ENCODE peak calls at places on chromosomes 7 and 10, in nine cellular contexts. Z is GM04503; D is left ventricle myocardium inferior; H is stimulated activated CD4-positive, alpha-beta T cell treated with anti-CD3 and anti-CD28 coated beads, Interleukin-1b, Interleukin-23, amount 100 ng/mL, for 1 hour; S is chondrocyte; Q is iPS-NIHi11; J is hippocampal formation; Y is nucleus accumbens; A is COR-L47. P is an unnamed sample.

GRCh38 chr7:142371586-142372377 is 113.9 kb upstream of the PRSS58 start:
- DNase-seq in J (no peak), H (no peak), D (no peak), Q (no peak), Z (no peak), S (no peak), A (no peak), Y (no peak), P (no peak)

GRCh38 chr10:52128056-52128683 is 185.9 kb upstream of the DKK1 start:
- DNase-seq in D (no peak), J (no peak), Q (peak), S (no peak), H (no peak), Y (no peak), A (no peak), Z (no peak), P (no peak)

GRCh38 chr7:49803812-49804211 is 30.4 kb downstream of the VWC2 start:
- DNase-seq in D (no peak), Y (no peak), J (no peak), S (no peak), H (no peak), A (no peak), Z (no peak), Q (no peak), P (no peak)

GRCh38 chr10:70885485-70885884 is 2.9 kb downstream of the PCBD1 start:
- DNase-seq in A (no peak), Y (no peak), D (no peak), Z (no peak), S (no peak), Q (no peak), H (no peak), J (no peak), P (no peak)

GRCh38 chr10:72309290-72310240 is 35.8 kb downstream of the DDIT4 start:
- DNase-seq in A (no peak), Y (peak), S (no peak), Z (no peak), J (peak), Q (no peak), H (no peak), D (peak), P (no peak)

GRCh38 chr7:26457702-26458327 is 166.2 kb downstream of the SNX10 start:
- DNase-seq in D (no peak), A (no peak), J (no peak), S (no peak), Z (no peak), H (no peak), Y (no peak), Q (no peak), P (no peak)

GRCh38 chr10:129877773-129878371 is 86.2 kb downstream of the EBF3 start:
- DNase-seq in J (no peak), Y (no peak), Q (peak), A (no peak), D (no peak), S (no peak), Z (no peak), H (no peak), P (no peak)

GRCh38 chr10:16612148-16612742 is 90.6 kb upstream of the C1QL3 start:
- DNase-seq in J (no peak), Z (no peak), D (no peak), H (no peak), Y (no peak), Q (peak), A (no peak), S (no peak), P (no peak)

GRCh38 chr10:73414230-73414981 is 548 bp upstream of the ANXA7 start:
- DNase-seq in Q (no peak), Z (no peak), S (no peak), J (no peak), A (no peak), H (no peak), Y (no peak), D (no peak), P (no peak)

GRCh38 chr10:63206997-63207952 is 74.1 kb downstream of the NRBF2 start:
- DNase-seq in J (peak), A (peak), H (no peak), Q (no peak), D (no peak), Z (peak), S (no peak), Y (peak), P (no peak)

GRCh38 chr10:18164093-18164492 is 23.9 kb downstream of the CACNB2 start:
- DNase-seq in J (no peak), Y (no peak), Z (no peak), A (no peak), H (no peak), D (no peak), Q (no peak), S (no peak), P (no peak)

GRCh38 chr10:42645103-42645502 is 6.7 kb upstream of the ZNF33B start:
- DNase-seq in S (no peak), A (no peak), J (no peak), D (no peak), Z (no peak), Q (no peak), H (no peak), Y (no peak), P (no peak)

GRCh38 chr7:140196361-140197217 is 19.8 kb upstream of the KDM7A start:
- DNase-seq in Q (no peak), D (no peak), H (no peak), Z (no peak), A (no peak), S (no peak), J (no peak), Y (no peak), P (no peak)

GRCh38 chr10:78456649-78457400 is 423.2 kb downstream of the RPS24 start:
- DNase-seq in H (no peak), Y (no peak), Z (no peak), A (no peak), D (no peak), S (no peak), Q (no peak), J (no peak), P (no peak)

GRCh38 chr10:100858258-100858657 is 54.5 kb upstream of the SLF2 start:
- DNase-seq in A (no peak), Z (no peak), D (no peak), Q (no peak), J (no peak), Y (no peak), H (no peak), S (no peak), P (no peak)

GRCh38 chr10:6009961-6010360 is 32.6 kb upstream of the IL15RA start:
- DNase-seq in A (no peak), J (no peak), Q (no peak), Z (peak), S (no peak), D (no peak), Y (no peak), H (no peak), P (no peak)

GRCh38 chr7:2972531-2973161 is 71.0 kb downstream of the CARD11 start:
- DNase-seq in H (no peak), J (no peak), A (no peak), Z (no peak), S (peak), Y (no peak), Q (no peak), D (no peak), P (no peak)

GRCh38 chr10:78529262-78529661 is 495.6 kb downstream of the RPS24 start:
- DNase-seq in A (no peak), S (no peak), D (no peak), Y (no peak), Q (no peak), H (no peak), J (no peak), Z (no peak), P (no peak)

GRCh38 chr10:31270954-31271353 is 48.1 kb upstream of the ZEB1 start:
- DNase-seq in Q (no peak), H (no peak), Y (no peak), A (no peak), J (no peak), Z (no peak), S (no peak), D (no peak), P (no peak)

GRCh38 chr7:17546206-17546998 is 247.9 kb downstream of the AHR start:
- DNase-seq in Z (peak), S (no peak), A (no peak), Q (no peak), D (no peak), J (no peak), Y (no peak), H (no peak), P (no peak)

GRCh38 chr7:65250216-65250615 is 123.4 kb upstream of the ZNF92 start:
- DNase-seq in S (no peak), H (no peak), Q (no peak), A (no peak), J (no peak), D (no peak), Z (no peak), Y (no peak), P (no peak)

GRCh38 chr7:117259626-117260025 is 63.2 kb downstream of the WNT2 start:
- DNase-seq in Y (no peak), Z (peak), A (no peak), Q (no peak), H (no peak), J (no peak), S (no peak), D (no peak), P (no peak)